ENCODE peak calls at places on chromosomes 16 and 17, in nine cellular contexts. Z is progenitor cell of endocrine pancreas; U is NCI-H2081; H is Ammon's horn; P is NCI-H1092 treated with DMSO at 0.1 percent for 48 hours; X is stimulated activated CD4-positive, alpha-beta T cell treated with anti-CD3 and anti-CD28 coated beads, Interleukin-1b, Interleukin-23, amount 100 ng/mL, for 24 hours; Q is sigmoid colon; R is CD8-positive, alpha-beta memory T cell; V is NCI-H1436 treated with DMSO at 0.1 percent for 48 hours. G is an unnamed sample.

GRCh38 chr16:57778658-57779057 is 23.6 kb downstream of the KIFC3 start:
- DNase-seq in P (no peak), U (no peak), H (no peak), V (no peak), Z (no peak), R (no peak), Q (no peak), X (no peak), G (no peak)

GRCh38 chr16:53565300-53565699 is 62.3 kb upstream of the AKTIP start:
- DNase-seq in V (no peak), Q (no peak), X (no peak), P (no peak), H (no peak), R (no peak), Z (no peak), U (no peak), G (no peak)

GRCh38 chr17:1779571-1780074 is 17.8 kb downstream of the SERPINF1 start:
- DNase-seq in Z (no peak), P (peak; percentile 4), V (no peak), R (no peak), X (no peak), H (no peak), U (no peak), Q (peak; percentile 93), G (no peak)

GRCh38 chr17:72349508-72350472 is 229.0 kb downstream of the SOX9 start:
- DNase-seq in H (no peak), V (no peak), U (no peak), Q (no peak), Z (no peak), X (no peak), R (no peak), P (no peak), G (no peak)

GRCh38 chr17:79019631-79020584 is 4.1 kb upstream of the C1QTNF1 start:
- DNase-seq in X (no peak), Q (peak; percentile 85), U (peak; percentile 29), P (peak; percentile 50), V (no peak), Z (no peak), H (no peak), R (peak; percentile 36), G (peak; percentile 76)

GRCh38 chr17:5352681-5353289 is 66.7 kb downstream of the NUP88 start:
- DNase-seq in U (no peak), Z (no peak), H (no peak), Q (no peak), R (no peak), X (no peak), V (no peak), P (no peak), G (no peak)

GRCh38 chr17:36949461-36949927 is 740 bp downstream of the AATF start:
- DNase-seq in V (no peak), U (no peak), X (no peak), H (peak; percentile 35), Q (no peak), R (no peak), P (no peak), Z (no peak), G (no peak)

GRCh38 chr16:10013364-10013763 is 168.9 kb downstream of the GRIN2A start:
- DNase-seq in X (no peak), Q (no peak), H (peak; percentile 68), Z (no peak), V (no peak), P (no peak), R (no peak), U (no peak), G (no peak)

GRCh38 chr17:3744032-3744431 is 20.3 kb downstream of the HASPIN start:
- DNase-seq in P (no peak), H (no peak), Z (no peak), V (no peak), U (no peak), R (no peak), X (no peak), Q (no peak), G (no peak)